ENCODE peak calls at places on chromosomes 12 and 14, in nine cellular contexts. P is thyroid gland, W is uterus, B is endothelial cell, Z is kidney epithelial cell, O is heart left ventricle, J is pancreas, D is AG04450, F is ovary. T is an unnamed sample.

GRCh38 chr14:63993992-63994391 is 141.2 kb downstream of the SYNE2 start:
- DNase-seq in P (no peak), W (no peak), B (no peak), Z (no peak), O (no peak), J (no peak), D (no peak), F (no peak), T (no peak)

GRCh38 chr14:34088918-34089317 is 138.0 kb upstream of the EGLN3 start:
- DNase-seq in P (no peak), W (no peak), B (no peak), Z (no peak), O (no peak), J (no peak), D (no peak), F (no peak), T (no peak)

GRCh38 chr12:104280703-104281458 is 22.7 kb upstream of the EID3 start:
- DNase-seq in P (no peak), W (no peak), B (no peak), Z (no peak), O (no peak), J (no peak), D (peak; percentile 85), F (no peak), T (no peak)

GRCh38 chr14:44316647-44317432 is 190.2 kb downstream of the FSCB start:
- DNase-seq in P (no peak), W (no peak), B (no peak), Z (peak; percentile 98), O (no peak), J (no peak), D (peak; percentile 81), F (no peak), T (no peak)

GRCh38 chr14:92813201-92813600 is 19.1 kb downstream of the GOLGA5 start:
- DNase-seq in P (no peak), W (no peak), B (no peak), Z (no peak), O (no peak), J (no peak), D (no peak), F (no peak), T (no peak)

GRCh38 chr14:68780358-68781160 is 12.3 kb downstream of the ZFP36L1 start:
- DNase-seq in P (no peak), W (peak; percentile 84), B (no peak), Z (no peak), O (peak; percentile 76), J (peak; percentile 60), D (no peak), F (peak; percentile 74), T (peak; percentile 15)

GRCh38 chr14:74763803-74764531 is 851 bp downstream of the YLPM1 start:
- DNase-seq in P (peak; percentile 15), W (peak; percentile 17), B (no peak), Z (no peak), O (peak; percentile 18), J (peak; percentile 25), D (no peak), F (no peak), T (no peak)

GRCh38 chr12:98838282-98838681 is 193.2 kb downstream of the APAF1 start:
- DNase-seq in P (no peak), W (no peak), B (no peak), Z (no peak), O (no peak), J (no peak), D (no peak), F (no peak), T (no peak)

GRCh38 chr14:92511472-92512247 is 1.9 kb upstream of the RIN3 start:
- DNase-seq in P (no peak), W (peak; percentile 42), B (no peak), Z (peak; percentile 90), O (no peak), J (no peak), D (peak; percentile 70), F (no peak), T (no peak)

GRCh38 chr14:56137842-56138241 is 19.6 kb downstream of the PELI2 start:
- DNase-seq in P (peak; percentile 76), W (no peak), B (no peak), Z (no peak), O (no peak), J (no peak), D (no peak), F (no peak), T (peak; percentile 68)

GRCh38 chr14:56136571-56137498 is 18.6 kb downstream of the PELI2 start:
- DNase-seq in P (peak; percentile 12), W (no peak), B (no peak), Z (no peak), O (no peak), J (no peak), D (no peak), F (no peak), T (no peak)

GRCh38 chr14:56135668-56136067 is 17.5 kb downstream of the PELI2 start:
- DNase-seq in P (no peak), W (no peak), B (no peak), Z (no peak), O (no peak), J (no peak), D (no peak), F (no peak), T (no peak)

GRCh38 chr14:56133547-56133946 is 15.3 kb downstream of the PELI2 start:
- DNase-seq in P (peak; percentile 9), W (no peak), B (no peak), Z (no peak), O (no peak), J (no peak), D (no peak), F (no peak), T (no peak)

GRCh38 chr14:56135001-56135400 is 16.8 kb downstream of the PELI2 start:
- DNase-seq in P (peak; percentile 80), W (no peak), B (no peak), Z (no peak), O (no peak), J (peak; percentile 68), D (no peak), F (no peak), T (no peak)
- TF ChIP-seq CTCF in P (no peak), W (no peak), B (no peak), Z (no peak), O (no peak), J (no peak), D (no peak), F (no peak), T (no peak)

GRCh38 chr12:116695464-116695725 is 42.5 kb downstream of the SPRING1 start:
- DNase-seq in P (no peak), W (no peak), B (no peak), Z (no peak), O (no peak), J (no peak), D (no peak), F (no peak), T (no peak)

GRCh38 chr12:116698554-116698953 is 39.3 kb downstream of the SPRING1 start:
- DNase-seq in P (no peak), W (no peak), B (no peak), Z (no peak), O (no peak), J (no peak), D (no peak), F (no peak), T (no peak)

GRCh38 chr12:116698131-116698495 is 39.8 kb downstream of the SPRING1 start:
- DNase-seq in P (no peak), W (no peak), B (no peak), Z (no peak), O (no peak), J (no peak), D (no peak), F (no peak), T (no peak)

GRCh38 chr12:116700066-116700465 is 37.8 kb downstream of the SPRING1 start:
- DNase-seq in P (no peak), W (no peak), B (no peak), Z (no peak), O (no peak), J (no peak), D (no peak), F (no peak), T (no peak)

DNA sequence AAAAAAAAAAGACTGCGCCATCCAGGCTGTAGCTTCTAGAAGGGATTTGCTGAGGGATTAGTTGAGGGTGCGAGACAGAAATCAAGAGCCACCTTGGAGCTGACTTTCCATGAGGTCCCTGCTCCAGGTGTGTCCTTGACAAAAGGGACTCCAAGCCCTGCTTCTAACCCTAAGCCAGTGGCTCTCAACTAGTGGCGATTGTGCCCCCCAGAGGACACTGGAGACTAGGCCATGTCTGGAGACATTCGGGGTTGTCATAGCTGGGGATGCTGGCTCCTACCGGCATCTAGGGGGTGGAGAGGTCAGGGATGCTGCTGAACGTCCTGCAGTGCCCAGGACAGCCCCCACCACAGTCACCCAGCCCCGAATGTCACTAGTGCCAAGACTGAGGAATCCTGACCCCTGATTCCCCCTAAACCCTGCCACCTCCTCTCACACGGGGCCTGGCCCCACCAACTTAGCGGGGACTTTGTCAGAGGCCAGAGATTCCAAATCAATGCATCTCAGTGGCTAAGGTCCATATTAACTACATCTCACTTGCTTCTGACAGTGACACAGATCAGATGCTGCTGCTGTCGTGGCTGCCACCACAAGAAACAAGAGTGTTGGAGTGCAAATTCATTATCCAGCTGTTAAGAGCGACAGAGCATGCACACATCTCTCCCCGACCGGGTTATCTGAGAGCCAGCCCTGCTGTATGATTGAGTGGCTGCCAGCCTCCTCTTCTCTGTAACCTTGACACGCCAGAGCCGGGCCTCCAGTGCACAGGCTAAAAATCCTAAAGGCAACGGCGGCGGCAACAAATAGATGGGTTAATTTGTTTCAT is 40.4 kb downstream of the SPRING1 start:
- DNase-seq in P (peak; percentile 66), W (no peak), B (peak; percentile 49), Z (no peak), O (no peak), J (peak; percentile 68), D (no peak), F (no peak), T (peak; percentile 44)
- TF ChIP-seq CTCF in P (peak; percentile 18), W (no peak), B (no peak), Z (peak; percentile 43), O (no peak), J (no peak), D (peak; percentile 19), F (no peak), T (no peak)

DNA sequence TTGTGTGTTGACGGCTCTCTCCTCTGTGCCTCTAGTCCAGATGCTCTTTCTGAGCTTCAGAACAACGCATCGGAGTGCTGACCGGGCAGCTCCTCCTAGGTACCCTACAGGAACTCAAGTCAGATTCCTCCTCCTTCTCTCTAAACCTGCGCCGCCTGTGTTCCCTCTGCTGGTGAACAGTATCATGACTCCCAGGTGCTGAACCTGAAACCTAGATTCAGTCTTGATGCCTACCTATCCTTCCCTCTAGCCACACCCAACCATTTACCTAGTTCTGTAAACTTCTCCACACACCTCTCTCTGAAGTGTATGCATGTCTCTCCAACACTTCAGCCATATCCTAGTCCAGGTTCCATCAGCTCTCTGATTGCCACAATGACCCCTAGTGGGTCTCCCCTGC is 112.7 kb downstream of the EFCAB11 start:
- DNase-seq in P (no peak), W (no peak), B (no peak), Z (no peak), O (no peak), J (no peak), D (no peak), F (no peak), T (no peak)
- TF ChIP-seq CTCF in P (no peak), W (no peak), B (no peak), Z (no peak), O (no peak), J (no peak), D (no peak), F (no peak), T (no peak)

DNA sequence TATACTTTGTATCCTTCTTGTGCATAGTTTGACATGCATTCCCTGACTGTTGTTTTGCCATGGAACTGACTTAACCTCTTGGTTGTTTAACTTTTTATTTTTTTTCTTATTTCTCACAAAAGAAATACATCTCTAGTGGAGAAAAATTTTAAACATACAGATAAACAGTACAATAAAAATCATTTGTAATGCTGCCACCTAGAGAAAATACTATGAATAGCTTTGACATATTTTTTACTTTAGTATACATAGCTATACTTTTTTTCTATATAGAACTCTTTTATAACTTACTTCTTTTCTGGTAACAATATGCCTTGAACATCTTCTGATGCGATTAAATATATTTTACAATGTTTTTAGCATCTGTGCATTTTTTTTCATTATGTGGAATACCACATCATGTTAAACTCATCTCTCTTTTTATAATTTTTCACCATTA is 184.5 kb downstream of the AKAP6 start:
- DNase-seq in P (no peak), W (no peak), B (no peak), Z (no peak), O (no peak), J (no peak), D (no peak), F (no peak), T (no peak)
- TF ChIP-seq CTCF in P (peak; percentile 51), W (peak; percentile 20), B (peak; percentile 59), Z (peak; percentile 14), O (peak; percentile 39), J (peak; percentile 24), D (peak; percentile 40), F (no peak), T (peak; percentile 61)

T was measured in glutamatergic neuron.